ENCODE peak calls at places on chromosomes 7 and 10, in nine cellular contexts. H is SJSA1, K is upper lobe of right lung, E is GM23248, O is esophagus squamous epithelium, P is A549, G is fibroblast of lung, M is GM23338, R is stomach. C is an unnamed sample.

GRCh38 chr7:80785961-80786360 is 132.9 kb downstream of the SEMA3C start:
- DNase-seq in G (peak; percentile 49), E (peak; percentile 67), K (no peak), O (no peak), P (no peak), R (no peak), M (no peak), H (no peak), C (no peak)

GRCh38 chr10:114291516-114291915 is 52.5 kb downstream of the VWA2 start:
- DNase-seq in K (no peak), R (no peak), H (no peak), G (no peak), M (no peak), E (no peak), P (no peak), O (no peak), C (no peak)

GRCh38 chr10:78458983-78459638 is 425.4 kb downstream of the RPS24 start:
- DNase-seq in H (no peak), P (peak; percentile 94), E (peak; percentile 61), O (no peak), G (peak; percentile 93), M (no peak), K (no peak), R (no peak), C (peak; percentile 72)

GRCh38 chr7:132646064-132646463 is 69.8 kb upstream of the PLXNA4 start:
- DNase-seq in M (peak; percentile 31), R (no peak), K (no peak), G (no peak), O (no peak), P (no peak), E (no peak), H (no peak), C (no peak)

GRCh38 chr10:92830478-92831389 is 17.6 kb upstream of the EXOC6 start:
- DNase-seq in H (no peak), O (no peak), E (no peak), K (no peak), M (no peak), P (no peak), G (no peak), R (no peak), C (peak; percentile 69)

GRCh38 chr10:22464966-22465627 is 119.8 kb downstream of the SPAG6 start:
- DNase-seq in G (no peak), O (no peak), M (no peak), P (no peak), K (no peak), R (no peak), E (no peak), H (no peak), C (no peak)

GRCh38 chr7:92626281-92626846 is 36.2 kb upstream of the FAM133B start:
- DNase-seq in E (no peak), M (no peak), H (no peak), R (no peak), O (no peak), K (no peak), G (no peak), P (no peak), C (no peak)

GRCh38 chr10:50385610-50386009 is 134.3 kb upstream of the ASAH2 start:
- DNase-seq in E (peak; percentile 24), K (no peak), R (no peak), P (no peak), H (no peak), M (no peak), O (no peak), G (no peak), C (peak; percentile 30)

GRCh38 chr7:123555484-123555883 is 2.1 kb downstream of the NDUFA5 start:
- DNase-seq in K (no peak), H (no peak), E (no peak), P (no peak), G (no peak), R (no peak), O (no peak), M (no peak), C (no peak)

GRCh38 chr7:123558506-123558874 is 872 bp upstream of the NDUFA5 start:
- DNase-seq in G (no peak), H (no peak), O (no peak), K (no peak), M (no peak), P (no peak), R (no peak), E (no peak), C (no peak)

GRCh38 chr7:123557016-123557630 is 495 bp downstream of the NDUFA5 start:
- DNase-seq in K (no peak), P (no peak), G (peak; percentile 30), O (no peak), M (peak; percentile 35), H (no peak), R (no peak), E (peak; percentile 73), C (no peak)

GRCh38 chr7:123562121-123562520 is 4.5 kb upstream of the NDUFA5 start:
- DNase-seq in G (no peak), O (no peak), E (no peak), M (no peak), R (no peak), K (no peak), P (no peak), H (no peak), C (no peak)

DNA sequence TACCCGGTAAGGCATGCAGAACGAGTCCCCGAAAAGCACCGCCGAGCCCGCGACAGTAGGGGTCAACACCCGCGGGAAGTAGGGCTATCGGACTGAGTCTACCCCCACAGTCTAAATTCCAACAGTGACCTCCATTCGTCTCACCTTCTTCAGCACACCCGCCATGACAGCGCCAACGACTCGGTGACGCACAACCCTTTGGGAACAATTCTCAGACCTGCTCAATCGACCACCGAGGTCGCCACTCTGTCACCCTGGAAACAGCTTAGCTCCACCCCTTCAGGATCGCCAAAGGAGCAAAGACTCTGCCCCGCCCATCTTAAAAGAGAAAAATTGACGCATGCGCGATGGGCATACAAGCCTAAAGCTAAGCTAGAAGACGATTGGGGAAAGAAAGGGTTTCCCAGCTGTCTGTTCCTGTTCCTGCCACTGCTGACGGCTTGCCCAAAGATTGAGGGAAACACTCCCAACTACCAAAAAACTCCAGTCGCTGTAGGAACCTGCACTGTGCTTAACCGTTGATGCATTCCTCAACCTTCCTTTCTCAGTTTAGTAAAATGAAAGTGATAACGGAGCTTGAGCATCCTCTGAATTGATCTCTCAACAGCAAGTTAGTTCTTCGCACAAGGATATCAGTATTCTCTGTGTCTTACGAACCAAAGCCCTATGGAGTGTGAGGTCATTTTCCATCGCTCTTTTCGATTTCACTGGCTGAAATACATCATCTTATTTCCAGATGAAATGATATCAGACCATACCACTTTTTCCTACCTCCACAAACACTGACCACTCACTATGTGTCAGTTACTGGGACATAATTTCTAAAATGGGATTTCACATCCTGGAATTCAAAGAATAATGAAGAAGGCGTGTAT is at the start of gene NDUFA5:
- DNase-seq in K (peak; percentile 95), O (peak; percentile 84), P (peak; percentile 88), E (peak; percentile 100), G (peak; percentile 99), R (peak; percentile 97), H (peak; percentile 99), M (peak; percentile 100), C (peak; percentile 99)
- H3K27ac ChIP-seq in K (peak within 1 kb of the TSS; percentile 92), O (peak within 1 kb of the TSS; percentile 91), P (peak within 1 kb of the TSS; percentile 91), E (peak within 1 kb of the TSS; percentile 74), G (peak within 1 kb of the TSS; percentile 90), R (peak within 1 kb of the TSS; percentile 90), H (peak within 1 kb of the TSS; percentile 74), M (peak within 1 kb of the TSS; percentile 73), C (peak within 1 kb of the TSS; percentile 98)

GRCh38 chr10:98320476-98321202 is 52.6 kb upstream of the LOXL4 start:
- DNase-seq in O (no peak), R (no peak), H (no peak), E (no peak), K (no peak), M (no peak), G (no peak), P (no peak), C (no peak)

GRCh38 chr10:98321203-98321780 is 53.3 kb upstream of the LOXL4 start:
- DNase-seq in O (no peak), G (no peak), R (no peak), K (no peak), H (no peak), E (no peak), P (no peak), M (peak; percentile 77), C (no peak)

GRCh38 chr10:98316156-98316555 is 48.2 kb upstream of the LOXL4 start:
- DNase-seq in R (no peak), G (no peak), O (no peak), H (no peak), E (peak; percentile 66), P (no peak), M (no peak), K (no peak), C (no peak)

GRCh38 chr10:98316661-98317060 is 48.7 kb upstream of the LOXL4 start:
- DNase-seq in O (no peak), E (peak; percentile 87), H (no peak), K (no peak), M (no peak), G (peak; percentile 61), R (no peak), P (no peak), C (no peak)

GRCh38 chr10:98318861-98319260 is 50.9 kb upstream of the LOXL4 start:
- DNase-seq in H (no peak), K (no peak), G (no peak), M (no peak), O (no peak), P (no peak), R (no peak), E (peak; percentile 42), C (no peak)
- H3K4me1 ChIP-seq in H (peaks cover 23% of the 10 kb centered on the region), K (peaks cover 13% of the 10 kb centered on the region), G (peaks cover 19% of the 10 kb centered on the region), M (no peaks in the 10 kb centered on the region), O (no peaks in the 10 kb centered on the region), P (peaks cover 4% of the 10 kb centered on the region), R (peaks cover 27% of the 10 kb centered on the region), E (peaks cover 52% of the 10 kb centered on the region), C (peaks cover 11% of the 10 kb centered on the region)

DNA sequence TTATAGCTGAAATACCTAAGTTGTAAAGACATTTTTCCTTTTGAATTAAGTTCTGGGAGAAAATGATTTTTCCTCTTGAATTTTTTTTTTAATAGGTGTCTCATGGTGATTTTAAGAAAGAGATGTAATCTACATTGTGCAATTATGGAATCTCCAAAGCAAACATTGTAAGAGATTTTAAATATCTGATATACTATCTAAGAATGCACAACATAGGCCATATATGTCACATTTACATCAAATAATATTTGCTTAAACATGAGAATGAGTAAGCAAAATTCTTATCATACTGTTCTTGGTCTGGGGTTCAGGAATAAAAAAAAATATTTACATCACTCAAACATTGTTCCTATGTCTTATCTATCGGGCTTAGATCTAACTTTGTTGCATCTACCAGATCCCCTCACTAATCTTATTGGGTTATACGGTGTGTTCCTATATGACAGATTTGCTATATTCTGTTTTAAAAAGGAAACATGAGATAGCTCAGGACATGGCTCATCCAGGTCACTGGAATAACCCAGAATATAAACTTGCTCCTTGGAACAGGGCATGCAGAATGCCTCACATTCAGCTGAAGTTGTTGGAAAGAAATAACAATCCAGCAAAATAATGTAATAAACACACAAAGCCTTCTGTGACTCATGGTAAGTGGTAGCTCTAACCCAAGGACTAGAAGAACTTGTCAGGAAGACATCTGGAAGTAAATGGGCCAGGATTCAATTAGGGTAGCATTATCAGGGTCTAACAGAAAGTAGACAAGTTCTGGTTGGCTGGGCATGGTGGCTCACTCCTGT is 794.7 kb downstream of the IPMK start:
- DNase-seq in H (no peak), O (no peak), E (no peak), G (no peak), K (no peak), M (no peak), P (no peak), R (no peak), C (no peak)
- H3K27ac ChIP-seq in H (no peak overlapping the region), O (no peak overlapping the region), E (no peak overlapping the region), G (no peak overlapping the region), K (no peak overlapping the region), M (no peak overlapping the region), P (peak overlapping the region; percentile 47), R (no peak overlapping the region), C (no peak overlapping the region)

DNA sequence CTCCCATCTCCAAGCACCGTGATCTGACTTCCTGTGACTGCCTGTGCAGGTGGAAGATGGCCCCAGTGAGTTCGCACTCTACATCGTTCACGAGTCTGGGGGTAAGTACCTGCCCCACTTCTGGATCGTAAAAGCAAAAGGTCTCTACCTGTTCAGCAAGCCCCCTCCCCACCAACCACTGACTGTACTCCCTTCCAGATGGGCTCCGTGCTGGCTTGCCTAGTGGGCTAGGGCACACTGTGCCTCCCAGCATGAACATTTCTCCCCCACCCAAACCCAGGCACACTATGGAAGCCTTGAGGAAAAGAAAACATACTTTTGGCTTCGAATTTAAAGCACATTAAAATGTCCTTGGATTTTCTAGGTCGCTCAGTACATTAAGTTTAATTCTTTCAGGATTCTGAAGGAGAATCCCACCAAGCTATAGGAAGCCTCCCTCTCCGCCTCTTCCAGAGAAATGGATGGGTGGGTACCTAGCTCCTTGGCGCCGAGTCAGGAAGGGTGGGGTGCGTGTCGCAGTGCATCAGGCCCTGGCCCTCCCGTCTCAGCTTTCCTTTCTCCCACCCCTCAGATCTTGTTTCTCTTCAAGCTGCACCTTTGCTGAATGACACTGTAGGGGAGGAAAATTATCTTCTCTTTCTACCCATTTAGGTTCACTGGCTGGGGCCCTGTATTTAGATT is 11.0 kb upstream of the ZNF22 start:
- DNase-seq in H (no peak), R (no peak), O (no peak), G (no peak), P (no peak), M (peak; percentile 25), K (no peak), E (no peak), C (peak; percentile 13)
- H3K4me1 ChIP-seq in H (peaks cover 74% of the 10 kb centered on the region), R (peaks cover 63% of the 10 kb centered on the region), O (peaks cover 63% of the 10 kb centered on the region), G (peaks cover 17% of the 10 kb centered on the region), P (peaks cover 10% of the 10 kb centered on the region), M (peaks cover 54% of the 10 kb centered on the region), K (peaks cover 48% of the 10 kb centered on the region), E (peaks cover 12% of the 10 kb centered on the region), C (peaks cover 14% of the 10 kb centered on the region)